ENCODE peak calls at places on chromosomes 7 and 10, in nine cellular contexts. T is RPMI7951; M is heart left ventricle; J is psoas muscle; Q is stimulated activated CD4-positive, alpha-beta T cell treated with anti-CD3 and anti-CD28 coated beads, Interleukin-2, amount 100 ng/mL, for 24 hours; K is frontal cortex; S is A549; P is activated CD8-positive, alpha-beta memory T cell treated with anti-CD3 and anti-CD28 coated beads, Interleukin-2, amount 50 U/mL, for 48 hours; B is lower lobe of right lung. L is an unnamed sample.

GRCh38 chr7:30173058-30173897 is 38.5 kb downstream of the MTURN start:
- DNase-seq in T (peak), M (peak), J (peak), Q (no peak), K (peak), S (no peak), P (no peak), B (peak), L (peak)

GRCh38 chr10:74880041-74880440 is 53.6 kb downstream of the KAT6B start:
- DNase-seq in T (no peak), M (no peak), J (no peak), Q (no peak), K (no peak), S (no peak), P (no peak), B (no peak), L (no peak)

GRCh38 chr10:95266674-95267095 is 24.1 kb downstream of the PDLIM1 start:
- DNase-seq in T (peak), M (no peak), J (no peak), Q (no peak), K (no peak), S (peak), P (no peak), B (no peak), L (no peak)

GRCh38 chr7:2941201-2941859 is 97.2 kb upstream of the GNA12 start:
- DNase-seq in T (no peak), M (no peak), J (no peak), Q (no peak), K (no peak), S (no peak), P (no peak), B (no peak), L (no peak)

GRCh38 chr10:132423966-132424847 is 27.2 kb downstream of the PWWP2B start:
- DNase-seq in T (no peak), M (no peak), J (no peak), Q (no peak), K (no peak), S (no peak), P (no peak), B (no peak), L (no peak)

GRCh38 chr10:60708666-60709065 is 69.6 kb upstream of the CDK1 start:
- DNase-seq in T (no peak), M (no peak), J (no peak), Q (no peak), K (no peak), S (no peak), P (no peak), B (no peak), L (no peak)

GRCh38 chr10:105017116-105017515 is 376.0 kb downstream of the SORCS3 start:
- DNase-seq in T (peak), M (no peak), J (no peak), Q (peak), K (no peak), S (no peak), P (no peak), B (no peak), L (no peak)

GRCh38 chr10:88866454-88866853 is 13.6 kb upstream of the STAMBPL1 start:
- DNase-seq in T (no peak), M (no peak), J (no peak), Q (no peak), K (no peak), S (no peak), P (no peak), B (no peak), L (no peak)

GRCh38 chr10:13483951-13484350 is 44.9 kb downstream of the BEND7 start:
- DNase-seq in T (no peak), M (no peak), J (no peak), Q (no peak), K (no peak), S (no peak), P (no peak), B (no peak), L (no peak)

GRCh38 chr7:54705436-54705835 is 53.6 kb downstream of the SEC61G start:
- DNase-seq in T (peak), M (no peak), J (no peak), Q (no peak), K (no peak), S (peak), P (no peak), B (no peak), L (no peak)

GRCh38 chr10:116809528-116810500 is 39.5 kb upstream of the ENO4 start:
- DNase-seq in T (peak), M (no peak), J (no peak), Q (no peak), K (no peak), S (peak), P (no peak), B (no peak), L (no peak)

GRCh38 chr7:112238852-112239610 is 32.5 kb downstream of the ZNF277 start:
- DNase-seq in T (peak), M (no peak), J (no peak), Q (no peak), K (no peak), S (peak), P (no peak), B (no peak), L (no peak)

GRCh38 chr10:7258948-7259523 is 151.8 kb downstream of the SFMBT2 start:
- DNase-seq in T (peak), M (peak), J (no peak), Q (peak), K (no peak), S (no peak), P (peak), B (no peak), L (no peak)

GRCh38 chr10:36187382-36188042 is 545.4 kb upstream of the FZD8 start:
- DNase-seq in T (no peak), M (peak), J (no peak), Q (no peak), K (no peak), S (no peak), P (no peak), B (no peak), L (no peak)

GRCh38 chr10:125627646-125628045 is 55.3 kb downstream of the TEX36 start:
- DNase-seq in T (no peak), M (no peak), J (no peak), Q (no peak), K (no peak), S (no peak), P (no peak), B (no peak), L (no peak)

GRCh38 chr10:21849624-21850023 is 153.9 kb downstream of the DNAJC1 start:
- DNase-seq in T (no peak), M (no peak), J (no peak), Q (no peak), K (no peak), S (no peak), P (no peak), B (no peak), L (no peak)

L was measured in ovary.